ENCODE peak calls at places on chromosomes 2 and 18, in five cellular contexts. W, Z, C, D and N are unnamed samples.

GRCh38 chr2:3780477-3781402 is 77.4 kb downstream of the DCDC2C start:
- DNase-seq in C (peak; percentile 54), W (peak; percentile 80), D (peak; percentile 72), Z (peak; percentile 83), N (peak; percentile 49)

GRCh38 chr2:156322681-156323211 is 9.8 kb downstream of the NR4A2 start:
- DNase-seq in C (no peak), Z (peak; percentile 78), D (no peak), W (no peak), N (no peak)

GRCh38 chr2:1602359-1603010 is 141.8 kb downstream of the PXDN start:
- DNase-seq in Z (no peak), W (no peak), D (no peak), C (no peak), N (no peak)

GRCh38 chr2:239886781-239887180 is 138.4 kb downstream of the NDUFA10 start:
- DNase-seq in D (no peak), W (no peak), Z (no peak), C (no peak), N (no peak)

GRCh38 chr2:16925145-16925544 is 259.5 kb upstream of the CYRIA start:
- DNase-seq in W (no peak), Z (no peak), D (no peak), C (no peak), N (no peak)

GRCh38 chr2:112634874-112635157 is 10.9 kb upstream of the SLC20A1 start:
- DNase-seq in C (no peak), W (no peak), Z (no peak), D (no peak), N (no peak)

GRCh38 chr2:213148572-213149331 is 2.7 kb downstream of the IKZF2 start:
- DNase-seq in W (no peak), C (no peak), D (no peak), Z (no peak), N (no peak)

GRCh38 chr2:189580662-189581353 is at the start of gene SLC40A1:
- DNase-seq in D (peak; percentile 92), C (peak; percentile 88), Z (peak; percentile 71), W (peak; percentile 90), N (peak; percentile 85)

GRCh38 chr2:134946073-134946472 is 27.5 kb downstream of the CCNT2 start:
- DNase-seq in Z (no peak), D (no peak), W (no peak), C (no peak), N (no peak)

GRCh38 chr2:125125902-125126301 is 1100.8 kb downstream of the CNTNAP5 start:
- DNase-seq in C (no peak), W (no peak), Z (no peak), D (no peak), N (no peak)

GRCh38 chr2:1162768-1163584 is 212.3 kb downstream of the SNTG2 start:
- DNase-seq in Z (no peak), C (no peak), W (no peak), D (no peak), N (no peak)

GRCh38 chr2:238061310-238062202 is 755 bp downstream of the SCLY start:
- DNase-seq in Z (peak; percentile 76), W (peak; percentile 42), C (peak; percentile 40), D (peak; percentile 58), N (no peak)

GRCh38 chr2:66866331-66867037 is 431.6 kb downstream of the MEIS1 start:
- DNase-seq in D (no peak), C (no peak), Z (no peak), W (no peak), N (no peak)

GRCh38 chr2:579351-579886 is 97.8 kb downstream of the TMEM18 start:
- DNase-seq in Z (no peak), W (no peak), D (no peak), C (no peak), N (no peak)

GRCh38 chr18:49621301-49621700 is 59.4 kb downstream of the LIPG start:
- DNase-seq in W (no peak), C (no peak), D (no peak), Z (no peak), N (no peak)

GRCh38 chr2:238225911-238226697 is 13.7 kb downstream of the HES6 start:
- DNase-seq in W (no peak), C (peak; percentile 59), Z (no peak), D (no peak), N (no peak)

GRCh38 chr18:70385474-70385873 is 96.6 kb downstream of the SOCS6 start:
- DNase-seq in W (no peak), D (no peak), C (no peak), Z (no peak), N (no peak)

GRCh38 chr2:145860083-145860482 is 1340.2 kb upstream of the ZEB2 start:
- DNase-seq in Z (no peak), C (no peak), D (no peak), W (no peak), N (no peak)

GRCh38 chr18:7584646-7585271 is 17.6 kb downstream of the PTPRM start:
- DNase-seq in D (peak; percentile 41), Z (peak; percentile 74), C (no peak), W (no peak), N (no peak)

GRCh38 chr2:205175831-205176230 is 506.5 kb upstream of the NRP2 start:
- DNase-seq in W (no peak), Z (no peak), C (no peak), D (peak; percentile 44), N (no peak)

GRCh38 chr18:47251289-47252120 is at the start of gene SKOR2:
- DNase-seq in C (no peak), D (no peak), W (no peak), Z (peak; percentile 60), N (no peak)

GRCh38 chr2:240374085-240374907 is 61.2 kb upstream of the GPC1 start:
- DNase-seq in C (peak; percentile 60), Z (peak; percentile 75), W (peak; percentile 95), D (peak; percentile 58), N (peak; percentile 62)

GRCh38 chr2:118987886-118988285 is 45.9 kb downstream of the MARCO start:
- DNase-seq in Z (no peak), C (no peak), W (no peak), D (no peak), N (peak; percentile 25)

GRCh38 chr18:9820719-9821118 is 65.1 kb upstream of the TXNDC2 start:
- DNase-seq in W (no peak), C (no peak), Z (no peak), D (no peak), N (no peak)

GRCh38 chr2:241535871-241536639 is 22.5 kb upstream of the BOK start:
- DNase-seq in W (no peak), D (no peak), Z (no peak), C (no peak), N (no peak)

GRCh38 chr2:18777250-18777812 is 188.0 kb upstream of the NT5C1B start:
- DNase-seq in Z (peak; percentile 93), D (no peak), W (no peak), C (no peak), N (no peak)

GRCh38 chr2:10285191-10285577 is 17.5 kb upstream of the HPCAL1 start:
- DNase-seq in C (no peak), W (no peak), Z (no peak), D (no peak), N (no peak)

GRCh38 chr2:195543902-195544894 is 112.8 kb upstream of the SLC39A10 start:
- DNase-seq in W (no peak), C (no peak), D (no peak), Z (no peak), N (no peak)

GRCh38 chr18:63320690-63321265 is 1.2 kb upstream of the BCL2 start:
- DNase-seq in D (peak; percentile 54), C (peak; percentile 76), W (no peak), Z (peak; percentile 44), N (peak; percentile 35)

GRCh38 chr2:175476950-175477349 is 295.4 kb upstream of the ATP5MC3 start:
- DNase-seq in D (no peak), C (no peak), W (no peak), Z (no peak), N (no peak)

GRCh38 chr18:74902170-74902465 is 304.4 kb downstream of the ZNF407 start:
- DNase-seq in D (no peak), Z (no peak), W (no peak), C (no peak), N (no peak)

GRCh38 chr2:236547725-236548124 is 21.9 kb upstream of the ACKR3 start:
- DNase-seq in Z (no peak), W (no peak), C (no peak), D (no peak), N (no peak)

GRCh38 chr2:109134741-109135571 is 6.0 kb downstream of the SH3RF3 start:
- DNase-seq in W (no peak), C (no peak), D (no peak), Z (peak; percentile 90), N (no peak)

GRCh38 chr2:71452565-71452964 is 796 bp upstream of the DYSF start:
- DNase-seq in C (no peak), W (no peak), D (no peak), Z (peak; percentile 82), N (no peak)

GRCh38 chr2:40450066-40450841 is 1.6 kb downstream of the SLC8A1 start:
- DNase-seq in Z (peak; percentile 7), C (peak; percentile 22), W (peak; percentile 28), D (no peak), N (no peak)

GRCh38 chr18:66271927-66272326 is 332.0 kb downstream of the CDH19 start:
- DNase-seq in D (no peak), W (no peak), Z (peak; percentile 95), C (no peak), N (no peak)

GRCh38 chr2:125696573-125696972 is 959.4 kb upstream of the GYPC start:
- DNase-seq in Z (no peak), C (no peak), D (no peak), W (no peak), N (no peak)

GRCh38 chr2:13545320-13545719 is 828.6 kb downstream of the TRIB2 start:
- DNase-seq in D (no peak), C (no peak), Z (no peak), W (no peak), N (no peak)

GRCh38 chr2:113891265-113891959 is 1.5 kb downstream of the ACTR3 start:
- DNase-seq in D (no peak), C (no peak), Z (no peak), W (no peak), N (no peak)
- H3K4me1 ChIP-seq in D (peaks cover 60% of the 10 kb centered on the region), C (peaks cover 2% of the 10 kb centered on the region), Z (peaks cover 17% of the 10 kb centered on the region), W (peaks cover 78% of the 10 kb centered on the region), N (peaks cover 6% of the 10 kb centered on the region)

GRCh38 chr2:85939136-85939535 is 50.3 kb upstream of the ST3GAL5 start:
- DNase-seq in Z (no peak), W (no peak), C (no peak), D (no peak), N (no peak)
- H3K4me1 ChIP-seq in Z (peaks cover 9% of the 10 kb centered on the region), W (peaks cover 43% of the 10 kb centered on the region), C (peaks cover 3% of the 10 kb centered on the region), D (no peaks in the 10 kb centered on the region), N (no peaks in the 10 kb centered on the region)

GRCh38 chr2:64015898-64016297 is 3.3 kb downstream of the VPS54 start:
- DNase-seq in C (no peak), D (no peak), Z (peak; percentile 32), W (no peak), N (no peak)

GRCh38 chr2:64012115-64012514 is 7.1 kb downstream of the VPS54 start:
- DNase-seq in W (no peak), C (no peak), Z (no peak), D (no peak), N (no peak)

GRCh38 chr2:64014628-64015027 is 4.6 kb downstream of the VPS54 start:
- DNase-seq in W (no peak), C (no peak), D (no peak), Z (no peak), N (no peak)

GRCh38 chr2:64015386-64015785 is 3.8 kb downstream of the VPS54 start:
- DNase-seq in Z (no peak), D (no peak), C (no peak), W (no peak), N (no peak)

GRCh38 chr2:64013053-64013452 is 6.2 kb downstream of the VPS54 start:
- DNase-seq in D (no peak), W (no peak), Z (no peak), C (no peak), N (no peak)
- H3K4me1 ChIP-seq in D (peaks cover 28% of the 10 kb centered on the region), W (peaks cover 38% of the 10 kb centered on the region), Z (peaks cover 2% of the 10 kb centered on the region), C (peaks cover 3% of the 10 kb centered on the region), N (peaks cover 2% of the 10 kb centered on the region)

GRCh38 chr18:48342125-48342524 is 67.1 kb downstream of the ZBTB7C start:
- DNase-seq in W (peak; percentile 61), C (no peak), Z (no peak), D (peak; percentile 11), N (no peak)
- H3K4me1 ChIP-seq in W (peaks cover 57% of the 10 kb centered on the region), C (peaks cover 14% of the 10 kb centered on the region), Z (peaks cover 9% of the 10 kb centered on the region), D (peaks cover 8% of the 10 kb centered on the region), N (peaks cover 1% of the 10 kb centered on the region)